ENCODE peak calls at places on chromosome 11, in seven cellular contexts. A is sigmoid colon, I is stomach, G is K562, C is H1, N is transverse colon, E is suprapubic skin. Q is an unnamed sample. For H3K4me1, the result is how much of the 10 kb centered on the place peaks cover.

GRCh38 chr11:19087658-19088057 is 27.1 kb upstream of the MRGPRX2 start:
- DNase-seq in A (no peak), I (no peak), G (no peak), C (no peak), N (no peak), E (no peak), Q (no peak)

GRCh38 chr11:79139900-79140299 is 300.9 kb downstream of the TENM4 start:
- DNase-seq in A (no peak), I (no peak), G (no peak), C (no peak), N (no peak), E (no peak), Q (no peak)

GRCh38 chr11:110100476-110101240 is 7.5 kb downstream of the ZC3H12C start:
- DNase-seq in A (no peak), I (no peak), G (no peak), C (no peak), N (no peak), E (no peak), Q (no peak)

GRCh38 chr11:61447601-61448551 is 18.0 kb downstream of the SDHAF2 start:
- DNase-seq in A (peak), I (no peak), G (no peak), C (no peak), N (no peak), E (no peak), Q (no peak)

GRCh38 chr11:60872952-60873524 is 5.7 kb downstream of the ZP1 start:
- DNase-seq in A (peak), I (peak), G (no peak), C (no peak), N (peak), E (peak), Q (no peak)

GRCh38 chr11:116948375-116948774 is 111.0 kb upstream of the APOA1 start:
- DNase-seq in A (no peak), I (no peak), G (no peak), C (no peak), N (peak), E (no peak), Q (no peak)

GRCh38 chr11:112776834-112777793 is 184.1 kb upstream of the NCAM1 start:
- DNase-seq in A (no peak), I (no peak), G (no peak), C (no peak), N (no peak), E (no peak), Q (peak)

GRCh38 chr11:122126024-122126678 is 10.1 kb upstream of the BLID start:
- DNase-seq in A (no peak), I (no peak), G (no peak), C (no peak), N (no peak), E (no peak), Q (no peak)

GRCh38 chr11:125585486-125585885 is 7.2 kb upstream of the STT3A start:
- DNase-seq in A (no peak), I (no peak), G (no peak), C (no peak), N (no peak), E (no peak), Q (no peak)

GRCh38 chr11:12841946-12842630 is 167.0 kb upstream of the RASSF10 start:
- DNase-seq in A (no peak), I (no peak), G (no peak), C (no peak), N (no peak), E (no peak), Q (no peak)

GRCh38 chr11:125162743-125163142 is 1.8 kb upstream of the PKNOX2 start:
- DNase-seq in A (no peak), I (no peak), G (no peak), C (no peak), N (no peak), E (no peak), Q (no peak)

GRCh38 chr11:5622802-5623201 is 2.0 kb upstream of the TRIM34 start:
- DNase-seq in A (no peak), I (no peak), G (no peak), C (no peak), N (no peak), E (no peak), Q (no peak)

GRCh38 chr11:87092567-87092966 is 54.8 kb downstream of the TMEM135 start:
- DNase-seq in A (no peak), I (no peak), G (no peak), C (no peak), N (no peak), E (no peak), Q (no peak)

GRCh38 chr11:27468643-27469332 is 3.8 kb downstream of the LGR4 start:
- DNase-seq in A (no peak), I (no peak), G (no peak), C (no peak), N (no peak), E (no peak), Q (no peak)

GRCh38 chr11:38460429-38460828 is 1862.4 kb upstream of the RAG2 start:
- DNase-seq in A (no peak), I (no peak), G (no peak), C (no peak), N (no peak), E (no peak), Q (no peak)

GRCh38 chr11:61919841-61920631 is 2.7 kb upstream of the RAB3IL1 start:
- DNase-seq in A (peak), I (no peak), G (peak), C (no peak), N (no peak), E (peak), Q (no peak)

GRCh38 chr11:117055449-117055848 is 42.8 kb downstream of the SIK3 start:
- DNase-seq in A (no peak), I (no peak), G (no peak), C (no peak), N (no peak), E (no peak), Q (no peak)

GRCh38 chr11:12914401-12914912 is 94.7 kb upstream of the RASSF10 start:
- DNase-seq in A (peak), I (no peak), G (peak), C (peak), N (peak), E (no peak), Q (peak)

GRCh38 chr11:5107285-5107684 is 30.9 kb downstream of the OR52A5 start:
- DNase-seq in A (no peak), I (no peak), G (no peak), C (no peak), N (no peak), E (no peak), Q (no peak)

GRCh38 chr11:61277186-61277972 is 17.7 kb downstream of the VWCE start:
- DNase-seq in A (no peak), I (no peak), G (no peak), C (no peak), N (no peak), E (no peak), Q (no peak)

GRCh38 chr11:31387379-31387778 is 17.7 kb downstream of the DNAJC24 start:
- DNase-seq in A (no peak), I (no peak), G (no peak), C (no peak), N (no peak), E (no peak), Q (no peak)

GRCh38 chr11:76835030-76835429 is 25.7 kb upstream of the ACER3 start:
- DNase-seq in A (no peak), I (no peak), G (no peak), C (no peak), N (no peak), E (no peak), Q (no peak)

GRCh38 chr11:19935507-19935906 is 222.9 kb downstream of the NAV2 start:
- DNase-seq in A (no peak), I (no peak), G (no peak), C (peak), N (no peak), E (no peak), Q (no peak)

GRCh38 chr11:73143126-73143838 is 1.2 kb upstream of the FCHSD2 start:
- DNase-seq in A (no peak), I (no peak), G (peak), C (no peak), N (no peak), E (no peak), Q (peak)

GRCh38 chr11:117087446-117087845 is 10.8 kb downstream of the SIK3 start:
- DNase-seq in A (no peak), I (no peak), G (peak), C (no peak), N (no peak), E (no peak), Q (no peak)

GRCh38 chr11:59710136-59710847 is 3.4 kb downstream of the OR10V1 start:
- DNase-seq in A (no peak), I (no peak), G (no peak), C (no peak), N (no peak), E (no peak), Q (no peak)

GRCh38 chr11:6623391-6624363 is 4.5 kb upstream of the TPP1 start:
- DNase-seq in A (no peak), I (no peak), G (peak), C (no peak), N (no peak), E (no peak), Q (no peak)

GRCh38 chr11:105399505-105399904 is 210.4 kb upstream of the GRIA4 start:
- DNase-seq in A (no peak), I (no peak), G (no peak), C (no peak), N (no peak), E (no peak), Q (no peak)

GRCh38 chr11:15119352-15119751 is 4.6 kb downstream of the INSC start:
- DNase-seq in A (no peak), I (no peak), G (no peak), C (no peak), N (no peak), E (no peak), Q (no peak)

GRCh38 chr11:48064306-48064705 is 83.9 kb downstream of the PTPRJ start:
- DNase-seq in A (no peak), I (no peak), G (no peak), C (no peak), N (no peak), E (no peak), Q (peak)

GRCh38 chr11:71500601-71501021 is 26.5 kb upstream of the KRTAP5-7 start:
- DNase-seq in A (no peak), I (peak), G (no peak), C (no peak), N (no peak), E (no peak), Q (no peak)
- TF ChIP-seq POLR2AphosphoS5 in A (no peak), I (no peak), G (no peak), C (no peak), N (no peak), E (no peak), Q (no peak)

GRCh38 chr11:114193730-114194674 is 102.2 kb upstream of the NNMT start:
- DNase-seq in A (no peak), I (no peak), G (no peak), C (no peak), N (no peak), E (no peak), Q (no peak)
- TF ChIP-seq EP300 in A (no peak), I (no peak), G (no peak), C (no peak), N (no peak), E (no peak), Q (peak)

GRCh38 chr11:2739531-2740274 is 39.9 kb upstream of the KCNQ1OT1 start:
- DNase-seq in A (no peak), I (no peak), G (peak), C (no peak), N (no peak), E (no peak), Q (peak)

GRCh38 chr11:2742201-2742600 is 42.4 kb upstream of the KCNQ1OT1 start:
- DNase-seq in A (peak), I (no peak), G (no peak), C (no peak), N (no peak), E (no peak), Q (no peak)

GRCh38 chr11:2741377-2742131 is 41.8 kb upstream of the KCNQ1OT1 start:
- DNase-seq in A (peak), I (no peak), G (peak), C (no peak), N (no peak), E (no peak), Q (peak)

GRCh38 chr11:2740275-2740940 is 40.6 kb upstream of the KCNQ1OT1 start:
- DNase-seq in A (no peak), I (no peak), G (peak), C (no peak), N (no peak), E (no peak), Q (peak)

DNA sequence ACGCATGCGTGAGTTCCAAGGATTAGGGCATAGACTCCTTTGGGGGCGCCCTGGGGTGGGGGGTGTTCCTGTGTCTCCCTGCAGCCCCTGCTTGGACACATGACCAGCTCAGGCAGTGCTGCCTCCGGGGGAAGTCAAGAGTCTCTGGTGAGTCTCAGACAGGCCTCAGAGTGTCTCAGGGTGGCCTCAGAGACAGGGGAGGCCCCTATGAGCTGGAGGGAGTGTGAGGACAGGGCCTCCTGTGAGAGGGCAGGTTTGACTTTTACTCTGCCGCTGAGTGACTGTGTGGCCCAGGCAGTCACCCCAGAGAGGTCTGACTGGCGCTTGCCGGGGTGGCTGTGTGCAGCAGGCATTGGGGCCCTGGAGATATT is 41.2 kb upstream of the KCNQ1OT1 start:
- DNase-seq in A (peak), I (no peak), G (no peak), C (no peak), N (no peak), E (no peak), Q (no peak)
- H3K4me1 ChIP-seq in A (under half), I (under half), G (under half), C (under half), N (under half), E (under half), Q (under half)

GRCh38 chr11:14117632-14118031 is 155.1 kb downstream of the SPON1 start:
- DNase-seq in A (no peak), I (no peak), G (no peak), C (no peak), N (no peak), E (no peak), Q (no peak)
- TF ChIP-seq POLR2AphosphoS5 in A (no peak), I (no peak), G (no peak), C (no peak), N (no peak), E (no peak), Q (no peak)

DNA sequence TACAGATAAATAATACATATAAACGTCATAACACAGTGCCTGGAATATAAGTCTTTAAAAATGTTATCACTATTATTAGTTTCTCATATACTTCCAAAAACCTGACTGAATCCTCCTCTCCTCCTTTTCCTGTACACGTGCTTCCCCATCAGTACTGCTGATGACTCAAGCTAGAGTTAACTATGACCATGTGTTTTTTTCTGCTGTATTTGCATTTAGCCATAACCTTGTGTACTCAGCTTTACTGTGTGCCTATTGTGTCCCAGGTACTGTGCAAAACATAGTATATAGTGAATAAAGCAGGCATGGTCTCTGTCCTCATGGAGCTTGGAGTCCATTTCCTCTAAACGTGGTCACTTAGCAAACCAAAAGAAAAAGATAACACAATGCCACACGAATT is 56.5 kb upstream of the ARHGAP32 start:
- DNase-seq in A (no peak), I (no peak), G (no peak), C (no peak), N (no peak), E (no peak), Q (no peak)
- TF ChIP-seq EP300 in A (no peak), I (no peak), G (no peak), C (no peak), N (no peak), E (no peak), Q (no peak)